ENCODE peak calls at places on chromosomes 16 and 17, in eight cellular contexts. E, I, O, T, Y, Z, G and H are unnamed samples.

GRCh38 chr16:27678955-27679354 is 129.0 kb downstream of the KATNIP start:
- DNase-seq in O (peak), G (no peak), I (no peak), T (no peak), Z (no peak), E (no peak), Y (no peak), H (no peak)

GRCh38 chr16:1950559-1950958 is 3.9 kb downstream of the RPL3L start:
- DNase-seq in O (no peak), T (no peak), E (no peak), Z (no peak), Y (no peak), I (no peak), G (no peak), H (no peak)

GRCh38 chr17:13429201-13429600 is 172.5 kb downstream of the HS3ST3A1 start:
- DNase-seq in I (no peak), G (peak), O (peak), E (no peak), Y (no peak), Z (no peak), T (peak), H (peak)

GRCh38 chr16:86396918-86397317 is 113.4 kb upstream of the FOXF1 start:
- DNase-seq in I (no peak), Z (no peak), G (peak), Y (no peak), O (peak), T (peak), E (no peak), H (no peak)

GRCh38 chr17:41523787-41524186 is 4.3 kb downstream of the KRT19 start:
- DNase-seq in E (no peak), I (no peak), Z (no peak), Y (no peak), T (no peak), O (no peak), G (no peak), H (no peak)

GRCh38 chr17:57406131-57406980 is 150.0 kb downstream of the MSI2 start:
- DNase-seq in G (peak), O (peak), Y (no peak), Z (peak), I (no peak), T (peak), E (no peak), H (no peak)

GRCh38 chr17:3512512-3513171 is 36.8 kb downstream of the ASPA start:
- DNase-seq in T (peak), Z (peak), E (no peak), Y (no peak), O (peak), I (peak), G (peak), H (no peak)

GRCh38 chr17:17669851-17670232 is 11.4 kb upstream of the RAI1 start:
- DNase-seq in E (no peak), Y (no peak), Z (no peak), T (no peak), O (no peak), I (no peak), G (no peak), H (no peak)

GRCh38 chr16:86410529-86410928 is 99.8 kb upstream of the FOXF1 start:
- DNase-seq in I (no peak), Z (no peak), E (no peak), T (no peak), G (no peak), O (no peak), Y (no peak), H (no peak)

GRCh38 chr17:1515640-1516402 is 591 bp downstream of the INPP5K start:
- DNase-seq in O (peak), Z (no peak), E (no peak), G (peak), Y (no peak), I (peak), T (peak), H (no peak)

GRCh38 chr17:74863420-74864296 is 4.0 kb upstream of the GRIN2C start:
- DNase-seq in Y (no peak), O (no peak), Z (no peak), E (no peak), T (no peak), I (no peak), G (no peak), H (no peak)

GRCh38 chr16:24943471-24943870 is 71.7 kb downstream of the ARHGAP17 start:
- DNase-seq in I (no peak), E (no peak), O (no peak), G (no peak), Y (no peak), Z (no peak), T (no peak), H (no peak)

GRCh38 chr16:12643034-12643455 is 160.6 kb downstream of the CPPED1 start:
- DNase-seq in G (no peak), I (no peak), Y (no peak), E (no peak), O (no peak), Z (no peak), T (no peak), H (no peak)

GRCh38 chr17:29640413-29640812 is 17.7 kb upstream of the CORO6 start:
- DNase-seq in G (peak), Z (no peak), O (peak), Y (no peak), E (no peak), I (no peak), T (peak), H (no peak)

DNA sequence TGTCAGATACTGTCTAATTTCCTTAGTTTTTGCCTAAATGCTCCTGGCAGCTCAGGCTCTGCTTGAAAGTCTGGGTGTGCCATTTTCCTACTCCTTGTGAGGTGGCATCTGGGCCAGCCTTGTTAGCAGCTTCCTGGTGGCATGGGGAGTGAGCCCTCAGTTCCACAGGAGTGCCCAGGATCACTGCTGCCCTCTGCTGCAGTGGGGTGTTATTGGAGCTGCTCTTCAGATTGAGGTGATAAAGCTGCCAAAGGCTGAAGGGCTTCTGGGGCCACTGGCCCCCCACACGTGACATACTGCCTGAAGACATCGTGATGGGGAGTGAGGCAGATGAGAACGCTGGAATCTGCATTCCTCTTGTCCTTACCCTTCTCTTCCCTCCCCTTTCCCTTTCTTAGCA is 27.4 kb downstream of the CEP95 start:
- DNase-seq in Z (no peak), T (no peak), Y (no peak), G (no peak), E (no peak), O (no peak), I (no peak), H (no peak)
- TF ChIP-seq CTCF in Z (peak), T (peak), Y (no peak), G (peak), E (no peak), O (no peak), I (no peak), H (no peak)

GRCh38 chr17:62089296-62089695 is 24.2 kb upstream of the MED13 start:
- DNase-seq in G (no peak), I (no peak), O (no peak), T (no peak), Y (no peak), Z (no peak), E (no peak), H (no peak)
- TF ChIP-seq CTCF in G (no peak), I (no peak), O (no peak), T (no peak), Y (no peak), Z (no peak), E (no peak), H (no peak)

DNA sequence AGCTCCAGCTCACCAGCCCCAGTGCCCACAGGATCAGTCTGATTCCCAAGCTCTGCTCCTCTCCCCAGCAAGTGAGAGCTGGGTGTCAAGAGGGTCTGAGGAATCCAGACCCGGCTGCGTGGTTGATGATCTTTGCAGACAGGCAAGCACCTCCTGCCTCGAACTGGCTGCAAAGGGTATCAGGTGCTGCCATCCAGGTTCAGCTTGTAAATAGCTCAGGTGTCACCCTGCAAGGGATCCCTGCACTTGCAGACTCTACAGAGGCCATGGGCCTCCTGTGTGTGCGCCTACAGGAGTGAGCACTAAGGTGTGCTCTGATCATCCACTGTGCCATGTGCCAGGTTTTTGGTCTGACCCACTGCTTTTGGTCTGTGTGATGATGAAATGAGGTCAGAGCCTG is 16.2 kb downstream of the DEXI start:
- DNase-seq in E (no peak), I (no peak), T (no peak), G (no peak), O (no peak), Z (no peak), Y (no peak), H (no peak)
- TF ChIP-seq CTCF in E (no peak), I (no peak), T (no peak), G (no peak), O (no peak), Z (no peak), Y (no peak), H (no peak)

DNA sequence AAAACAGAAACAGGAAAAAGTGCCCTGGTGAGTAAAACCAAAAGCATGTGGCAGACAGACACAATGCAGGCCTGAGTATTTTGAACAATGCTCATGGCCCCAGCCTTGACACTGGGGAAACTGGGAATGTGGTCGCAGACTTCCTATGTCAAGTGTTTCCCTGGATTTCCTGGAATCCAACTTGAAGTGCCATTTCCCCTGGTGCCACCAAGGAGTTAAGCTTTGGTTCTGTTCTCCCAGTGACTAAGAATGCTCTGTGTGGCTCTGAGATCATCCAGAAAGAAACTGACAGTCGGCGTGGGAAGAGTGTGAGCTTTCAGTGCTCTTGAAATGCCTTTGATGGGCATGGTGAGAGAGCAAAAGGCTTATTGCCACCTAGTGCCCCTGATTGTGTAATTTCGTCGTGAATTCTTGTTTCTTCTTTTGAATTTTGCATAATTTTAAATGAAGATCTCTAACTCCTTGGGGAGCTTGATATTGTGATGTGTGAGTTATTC is 96.0 kb downstream of the YPEL2 start:
- DNase-seq in I (no peak), O (peak), Z (no peak), Y (no peak), T (peak), G (peak), E (no peak), H (no peak)
- TF ChIP-seq CTCF in I (no peak), O (no peak), Z (no peak), Y (no peak), T (no peak), G (no peak), E (no peak), H (no peak)

DNA sequence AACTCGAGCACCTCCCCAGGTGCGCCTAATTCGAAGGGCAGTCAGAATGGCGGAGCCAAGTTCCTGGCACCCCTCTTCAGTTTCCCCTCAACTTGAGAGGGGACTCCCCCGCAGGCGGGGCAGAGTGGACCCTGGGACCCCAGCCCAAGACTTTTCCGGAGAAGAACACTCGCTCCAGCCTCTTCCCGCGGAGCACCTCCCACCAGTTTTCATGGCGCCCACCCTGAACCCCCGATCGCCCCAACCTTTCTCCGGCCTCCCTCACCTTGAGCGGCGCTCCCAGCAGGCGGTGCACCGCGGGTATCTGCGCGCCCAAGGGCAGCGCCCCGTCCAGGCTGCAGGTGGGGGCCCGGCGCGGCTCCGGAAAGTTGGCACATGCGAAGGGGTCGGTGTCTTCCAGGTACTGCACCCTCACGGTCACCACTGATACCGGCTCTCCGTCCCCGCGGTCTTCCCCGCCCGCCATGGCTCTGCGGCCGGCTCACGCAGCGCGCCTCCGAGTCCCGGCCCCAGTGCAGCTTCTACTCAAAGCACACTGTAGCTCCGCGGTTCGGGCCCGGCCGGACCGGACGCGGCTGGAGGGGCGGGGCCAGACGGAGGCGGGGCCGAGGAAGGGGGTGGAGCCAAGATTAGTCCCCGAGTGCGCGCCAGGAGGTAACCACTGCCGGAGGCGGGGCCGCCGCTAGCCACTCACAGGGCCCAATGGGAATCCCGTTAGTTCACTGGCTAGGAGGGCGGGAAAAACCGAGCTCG is at the start of gene FHOD1:
- DNase-seq in E (peak), G (peak), T (peak), Y (peak), O (peak), I (peak), Z (peak), H (peak)
- TF ChIP-seq CTCF in E (no peak), G (no peak), T (no peak), Y (no peak), O (no peak), I (no peak), Z (no peak), H (peak)